ENCODE peak calls at places on chromosome 4, in four cellular contexts. I is ovary, E is AG09309, Q is pancreas. J is an unnamed sample.

GRCh38 chr4:60989141-60989540 is 211.0 kb upstream of the ADGRL3 start:
- DNase-seq in I (no peak), E (no peak), Q (no peak), J (no peak)

GRCh38 chr4:40283968-40284367 is 51.2 kb upstream of the CHRNA9 start:
- DNase-seq in I (no peak), E (no peak), Q (no peak), J (peak; percentile 79)

GRCh38 chr4:107299646-107300045 is 263.5 kb upstream of the DKK2 start:
- DNase-seq in I (no peak), E (no peak), Q (no peak), J (no peak)

GRCh38 chr4:680931-681645 is 6.7 kb downstream of the MYL5 start:
- DNase-seq in I (peak; percentile 47), E (no peak), Q (peak; percentile 83), J (no peak)

GRCh38 chr4:152613841-152614240 is 66.0 kb downstream of the TMEM154 start:
- DNase-seq in I (no peak), E (no peak), Q (no peak), J (no peak)

GRCh38 chr4:169033660-169034059 is 23.6 kb upstream of the CBR4 start:
- DNase-seq in I (no peak), E (no peak), Q (no peak), J (no peak)

GRCh38 chr4:101127176-101127790 is 220.0 kb downstream of the PPP3CA start:
- DNase-seq in I (no peak), E (no peak), Q (no peak), J (no peak)

GRCh38 chr4:142405021-142405991 is 440.8 kb downstream of the INPP4B start:
- DNase-seq in I (peak; percentile 30), E (peak; percentile 67), Q (no peak), J (no peak)

GRCh38 chr4:169440446-169440845 is 169.7 kb upstream of the SH3RF1 start:
- DNase-seq in I (no peak), E (no peak), Q (no peak), J (peak; percentile 40)

GRCh38 chr4:76341063-76341462 is 34.5 kb downstream of the STBD1 start:
- DNase-seq in I (no peak), E (peak; percentile 34), Q (no peak), J (no peak)

GRCh38 chr4:68576272-68577100 is at the start of gene UGT2B17:
- DNase-seq in I (no peak), E (no peak), Q (no peak), J (no peak)
- H3K4me3 ChIP-seq in I (no peak within 1 kb of the TSS), E (no peak within 1 kb of the TSS), Q (no peak within 1 kb of the TSS), J (no peak within 1 kb of the TSS)

DNA sequence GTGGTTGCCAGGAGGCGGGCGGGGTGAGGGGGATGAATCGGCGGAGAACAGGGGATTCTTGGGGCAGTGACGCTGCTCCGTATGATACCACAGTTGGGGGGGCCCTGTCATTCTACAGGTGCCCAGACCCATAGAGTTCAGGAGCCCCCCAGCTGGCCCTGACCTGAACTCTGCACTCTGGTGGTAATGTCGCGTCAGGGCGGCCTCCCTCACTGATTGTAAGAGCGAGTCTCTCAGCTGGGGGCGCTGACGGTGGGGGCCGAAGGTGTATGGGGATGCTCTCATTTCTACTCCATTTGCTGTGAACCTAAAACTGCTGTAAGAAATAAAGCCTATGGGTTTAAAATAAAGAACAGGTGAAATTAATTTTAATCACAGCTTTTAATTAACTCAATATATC is 91.8 kb upstream of the PSAPL1 start:
- DNase-seq in I (no peak), E (no peak), Q (no peak), J (no peak)
- TF ChIP-seq CTCF in I (no peak), E (no peak), Q (no peak), J (no peak)

GRCh38 chr4:37455301-37456062 is 210.9 kb downstream of the NWD2 start:
- DNase-seq in I (no peak), E (no peak), Q (peak; percentile 74), J (no peak)

GRCh38 chr4:37453004-37453360 is 208.4 kb downstream of the NWD2 start:
- DNase-seq in I (no peak), E (peak; percentile 2), Q (no peak), J (peak; percentile 67)

GRCh38 chr4:37453361-37454262 is 209.1 kb downstream of the NWD2 start:
- DNase-seq in I (no peak), E (no peak), Q (peak; percentile 89), J (no peak)

GRCh38 chr4:37451646-37452045 is 207.1 kb downstream of the NWD2 start:
- DNase-seq in I (no peak), E (no peak), Q (no peak), J (no peak)

GRCh38 chr4:37454263-37454800 is 209.8 kb downstream of the NWD2 start:
- DNase-seq in I (no peak), E (no peak), Q (no peak), J (no peak)
- H3K4me3 ChIP-seq in I (peak overlapping the region; percentile 47), E (no peak overlapping the region), Q (peak overlapping the region; percentile 34), J (peak overlapping the region; percentile 46)

DNA sequence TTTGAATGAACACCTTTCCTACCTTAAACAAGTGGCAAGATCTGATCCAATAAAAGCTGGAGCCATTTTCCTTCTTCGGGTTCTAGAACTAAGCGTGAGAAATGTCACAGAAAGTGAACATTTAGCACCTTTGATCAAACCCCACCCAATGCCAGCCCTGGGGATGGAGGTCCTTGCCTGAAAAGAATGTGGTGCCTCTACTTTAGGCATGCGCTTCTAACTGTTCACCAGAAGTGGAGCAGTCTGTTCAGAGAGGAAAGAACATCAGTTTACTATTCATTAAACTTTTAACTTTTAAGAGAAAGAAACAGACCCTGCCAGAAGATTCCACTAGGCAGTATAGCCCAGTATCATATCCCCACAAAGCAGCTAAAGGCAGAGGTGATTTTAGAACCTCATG is 75.9 kb downstream of the INTS12 start:
- DNase-seq in I (no peak), E (no peak), Q (no peak), J (no peak)
- TF ChIP-seq CTCF in I (no peak), E (no peak), Q (no peak), J (no peak)

GRCh38 chr4:4861592-4862551 is 2.4 kb downstream of the MSX1 start:
- DNase-seq in I (no peak), E (no peak), Q (no peak), J (no peak)
- H3K4me3 ChIP-seq in I (peak overlapping the region; percentile 67), E (peak overlapping the region; percentile 97), Q (no peak overlapping the region), J (peak overlapping the region; percentile 79)

GRCh38 chr4:113979157-113979972 is at the start of gene ARSJ:
- DNase-seq in I (peak; percentile 74), E (peak; percentile 41), Q (peak; percentile 64), J (peak; percentile 74)
- TF ChIP-seq CTCF in I (no peak), E (peak; percentile 12), Q (no peak), J (peak; percentile 23)

J was measured in astrocyte of the cerebellum.